ENCODE peak calls at places on chromosome 9, in seven cellular contexts. V, D, E, Y, L, Q and I are unnamed samples.

GRCh38 chr9:21027295-21027694 is 4.1 kb downstream of the HACD4 start:
- DNase-seq in Q (no peak), Y (no peak), V (peak; percentile 73), E (no peak), L (no peak), D (no peak), I (no peak)

GRCh38 chr9:134060546-134060945 is 7.3 kb downstream of the BRD3 start:
- DNase-seq in L (no peak), Q (no peak), Y (no peak), V (no peak), E (peak; percentile 10), D (peak; percentile 3), I (no peak)

GRCh38 chr9:135440620-135441019 is 39.0 kb upstream of the PPP1R26 start:
- DNase-seq in E (no peak), Q (no peak), V (peak; percentile 14), Y (no peak), D (no peak), L (no peak), I (no peak)

GRCh38 chr9:71725590-71726338 is 42.5 kb downstream of the CEMIP2 start:
- DNase-seq in Y (no peak), E (no peak), V (peak; percentile 96), Q (no peak), L (no peak), D (no peak), I (no peak)

GRCh38 chr9:124628741-124629140 is 121.5 kb upstream of the NR5A1 start:
- DNase-seq in E (no peak), D (no peak), Y (no peak), L (no peak), V (no peak), Q (no peak), I (no peak)

GRCh38 chr9:116452227-116452626 is 234.9 kb upstream of the TRIM32 start:
- DNase-seq in E (no peak), V (no peak), Q (no peak), Y (no peak), D (no peak), L (no peak), I (no peak)

GRCh38 chr9:136533775-136534157 is 12.1 kb downstream of the NOTCH1 start:
- DNase-seq in Y (peak; percentile 90), D (no peak), L (peak; percentile 79), E (no peak), V (no peak), Q (no peak), I (peak; percentile 63)

GRCh38 chr9:136722969-136723356 is 10.6 kb downstream of the DIPK1B start:
- DNase-seq in Q (no peak), L (no peak), Y (no peak), E (no peak), D (no peak), V (peak; percentile 33), I (no peak)

GRCh38 chr9:22136446-22137140 is 127.5 kb upstream of the CDKN2B start:
- DNase-seq in Y (no peak), Q (no peak), D (no peak), L (no peak), E (no peak), V (peak; percentile 85), I (no peak)

GRCh38 chr9:131436386-131436785 is 42.5 kb downstream of the PRRC2B start:
- DNase-seq in Q (no peak), V (no peak), L (no peak), E (peak; percentile 33), D (no peak), Y (no peak), I (no peak)